ENCODE peak calls at places on chromosomes 16 and 17, in four cellular contexts. H is stimulated activated CD8-positive, alpha-beta memory T cell treated with anti-CD3 and anti-CD28 coated beads, Interleukin-4, amount 100 ng/mL, for 4 hours; L is cardiac fibroblast; O is T-helper 17 cell. Y is an unnamed sample.

GRCh38 chr16:80563807-80564206 is 23.0 kb downstream of the DYNLRB2 start:
- DNase-seq in H (no peak), L (no peak), O (no peak), Y (no peak)

GRCh38 chr16:75288596-75289120 is 37.2 kb upstream of the BCAR1 start:
- DNase-seq in H (peak), L (no peak), O (peak), Y (no peak)

GRCh38 chr17:42953669-42954068 is 10.6 kb downstream of the AARSD1 start:
- DNase-seq in H (no peak), L (no peak), O (no peak), Y (no peak)

GRCh38 chr16:73113326-73113720 is 65.4 kb upstream of the ZFHX3 start:
- DNase-seq in H (no peak), L (peak), O (no peak), Y (no peak)

GRCh38 chr16:50360779-50361178 is 8.0 kb downstream of the BRD7 start:
- DNase-seq in H (no peak), L (peak), O (no peak), Y (no peak)

GRCh38 chr17:6187836-6188235 is 117.7 kb downstream of the WSCD1 start:
- DNase-seq in H (no peak), L (no peak), O (no peak), Y (no peak)

GRCh38 chr16:57479043-57479421 is 7.3 kb downstream of the DOK4 start:
- DNase-seq in H (no peak), L (no peak), O (no peak), Y (no peak)

GRCh38 chr17:79789943-79790804 is 6.7 kb downstream of the CBX8 start:
- DNase-seq in H (no peak), L (no peak), O (no peak), Y (no peak)

GRCh38 chr17:40857535-40857934 is 9.5 kb downstream of the KRT12 start:
- DNase-seq in H (no peak), L (peak), O (no peak), Y (no peak)

GRCh38 chr17:41835800-41836549 is at the start of gene NT5C3B:
- DNase-seq in H (peak), L (no peak), O (peak), Y (no peak)

GRCh38 chr17:51722994-51723393 is 435.5 kb downstream of the CA10 start:
- DNase-seq in H (no peak), L (no peak), O (no peak), Y (no peak)

GRCh38 chr16:85151603-85152413 is 39.5 kb upstream of the CIBAR2 start:
- DNase-seq in H (no peak), L (peak), O (no peak), Y (no peak)

GRCh38 chr16:78220571-78220970 is 121.1 kb downstream of the WWOX start:
- DNase-seq in H (no peak), L (no peak), O (no peak), Y (no peak)

GRCh38 chr17:14593956-14594355 is 293.1 kb downstream of the HS3ST3B1 start:
- DNase-seq in H (no peak), L (no peak), O (no peak), Y (no peak)

GRCh38 chr17:38656959-38657823 is 17.6 kb downstream of the EPOP start:
- DNase-seq in H (no peak), L (no peak), O (no peak), Y (no peak)

GRCh38 chr16:70156207-70156978 is 17.2 kb upstream of the CLEC18C start:
- DNase-seq in H (no peak), L (no peak), O (no peak), Y (no peak)

GRCh38 chr16:28981517-28981916 is 3.3 kb upstream of the LAT start:
- DNase-seq in H (no peak), L (peak), O (no peak), Y (no peak)

GRCh38 chr17:32828822-32829221 is 48.1 kb downstream of the MYO1D start:
- DNase-seq in H (no peak), L (peak), O (no peak), Y (no peak)

GRCh38 chr16:85057212-85057889 is 29.8 kb downstream of the KIAA0513 start:
- DNase-seq in H (no peak), L (no peak), O (no peak), Y (no peak)

GRCh38 chr17:68100000-68100641 is 64.6 kb downstream of the KPNA2 start:
- DNase-seq in H (no peak), L (no peak), O (no peak), Y (no peak)

GRCh38 chr17:77271421-77271820 is 130.7 kb downstream of the SEC14L1 start:
- DNase-seq in H (no peak), L (no peak), O (no peak), Y (no peak)